ENCODE peak calls at places on chromosomes 5 and 9, in six cellular contexts. Q is fibroblast of lung, D is left colon, L is RCC 7860, Z is body of pancreas, N is lower lobe of right lung. O is an unnamed sample.

GRCh38 chr5:169970911-169971436 is 9.3 kb downstream of the INSYN2B start:
- DNase-seq in Q (peak; percentile 77), N (peak; percentile 46), L (peak; percentile 92), D (no peak), Z (no peak), O (peak; percentile 68)

GRCh38 chr5:19388391-19388790 is 599.6 kb downstream of the CDH18 start:
- DNase-seq in D (no peak), Q (no peak), N (no peak), L (no peak), Z (no peak), O (no peak)

GRCh38 chr5:43037929-43038510 is 2.1 kb downstream of the ANXA2R start:
- DNase-seq in N (no peak), Z (no peak), Q (peak; percentile 97), L (peak; percentile 69), D (no peak), O (no peak)

GRCh38 chr9:127865645-127866464 is 11.4 kb upstream of the ENG start:
- DNase-seq in L (no peak), D (no peak), Q (no peak), Z (no peak), N (no peak), O (no peak)

GRCh38 chr9:127777368-127777960 is 1.0 kb downstream of the SH2D3C start:
- DNase-seq in Q (no peak), N (no peak), L (no peak), D (no peak), Z (no peak), O (no peak)

GRCh38 chr5:38675443-38675842 is 119.0 kb upstream of the LIFR start:
- DNase-seq in Q (no peak), Z (no peak), N (no peak), D (no peak), L (no peak), O (no peak)

GRCh38 chr5:168844566-168845296 is 265.6 kb upstream of the PANK3 start:
- DNase-seq in Z (no peak), Q (no peak), D (no peak), N (no peak), L (no peak), O (no peak)

GRCh38 chr5:21802100-21802499 is 1051.0 kb downstream of the CDH12 start:
- DNase-seq in N (no peak), D (no peak), L (no peak), Z (no peak), Q (no peak), O (no peak)

GRCh38 chr9:89495824-89496555 is 1.9 kb downstream of the SEMA4D start:
- DNase-seq in D (no peak), N (no peak), Q (no peak), Z (no peak), L (no peak), O (no peak)

GRCh38 chr5:95718203-95718602 is 12.9 kb upstream of the RHOBTB3 start:
- DNase-seq in D (no peak), Z (no peak), Q (no peak), L (no peak), N (no peak), O (no peak)

GRCh38 chr9:126515001-126515872 is 98.5 kb upstream of the LMX1B start:
- DNase-seq in L (no peak), D (no peak), N (no peak), Q (no peak), Z (peak; percentile 53), O (no peak)

GRCh38 chr9:119349548-119349947 is 19.7 kb downstream of the BRINP1 start:
- DNase-seq in L (no peak), Z (no peak), N (no peak), D (no peak), Q (no peak), O (no peak)

GRCh38 chr9:18447131-18447530 is 26.8 kb upstream of the ADAMTSL1 start:
- DNase-seq in D (no peak), Z (peak; percentile 15), N (no peak), Q (peak; percentile 24), L (no peak), O (no peak)

GRCh38 chr9:111483419-111483861 is 743 bp downstream of the ECPAS start:
- DNase-seq in N (no peak), Z (no peak), Q (no peak), D (no peak), L (no peak), O (no peak)

GRCh38 chr5:5313081-5313736 is 109.3 kb upstream of the ICE1 start:
- DNase-seq in Z (peak; percentile 18), Q (no peak), L (peak; percentile 75), N (no peak), D (no peak), O (no peak)

GRCh38 chr5:32057157-32058096 is 116.7 kb downstream of the GOLPH3 start:
- DNase-seq in Q (peak; percentile 72), Z (no peak), N (no peak), L (no peak), D (no peak), O (peak; percentile 15)

GRCh38 chr5:143395638-143396352 is 7.7 kb downstream of the NR3C1 start:
- DNase-seq in Z (no peak), N (no peak), L (peak; percentile 39), Q (no peak), D (no peak), O (peak; percentile 15)

O was measured in ACHN.